ENCODE peak calls at places on chromosomes 11 and 22, in eight cellular contexts. W is right lobe of liver; A is astrocyte of the spinal cord; M is effector memory CD4-positive, alpha-beta T cell; K is tibial nerve; G is neuronal stem cell; D is SK-N-SH; N is thoracic aorta. L is an unnamed sample.

GRCh38 chr22:47102648-47103047 is 340.2 kb downstream of the TBC1D22A start:
- DNase-seq in D (no peak), N (no peak), M (no peak), K (no peak), W (no peak), G (no peak), A (no peak), L (peak; percentile 33)

GRCh38 chr11:45178890-45179663 is 32.6 kb downstream of the PRDM11 start:
- DNase-seq in W (no peak), N (no peak), D (no peak), K (no peak), A (peak; percentile 41), M (no peak), G (no peak), L (no peak)

GRCh38 chr22:49753961-49754673 is 73.6 kb downstream of the BRD1 start:
- DNase-seq in G (no peak), M (no peak), A (no peak), W (no peak), K (no peak), D (peak; percentile 59), N (no peak), L (no peak)

GRCh38 chr11:114159802-114160588 is 100.5 kb downstream of the ZBTB16 start:
- DNase-seq in G (no peak), K (peak; percentile 100), N (peak; percentile 99), M (peak; percentile 93), A (peak; percentile 99), W (peak; percentile 96), D (peak; percentile 87), L (no peak)

GRCh38 chr11:117953029-117953671 is 23.9 kb upstream of the TMPRSS13 start:
- DNase-seq in G (no peak), M (no peak), A (no peak), D (no peak), N (no peak), W (no peak), K (no peak), L (no peak)

GRCh38 chr11:95682552-95682951 is 107.0 kb downstream of the FAM76B start:
- DNase-seq in K (no peak), G (no peak), W (no peak), A (peak; percentile 60), D (no peak), M (no peak), N (no peak), L (no peak)

GRCh38 chr11:72072348-72072747 is 8.0 kb downstream of the NUMA1 start:
- DNase-seq in K (no peak), G (no peak), A (peak; percentile 83), N (no peak), M (no peak), W (no peak), D (no peak), L (no peak)

GRCh38 chr11:34940026-34940677 is 23.7 kb downstream of the PDHX start:
- DNase-seq in W (no peak), M (no peak), N (no peak), G (no peak), A (peak; percentile 50), K (no peak), D (no peak), L (no peak)

GRCh38 chr11:58391879-58392278 is 14.8 kb downstream of the OR5B3 start:
- DNase-seq in G (no peak), M (no peak), W (no peak), D (no peak), N (no peak), K (no peak), A (peak; percentile 4), L (no peak)

GRCh38 chr22:24529898-24530297 is 25.0 kb downstream of the GUCD1 start:
- DNase-seq in G (no peak), A (no peak), D (no peak), M (no peak), K (no peak), W (no peak), N (no peak), L (no peak)

GRCh38 chr11:134676516-134677287 is 264.7 kb upstream of the B3GAT1 start:
- DNase-seq in G (no peak), N (no peak), W (no peak), K (no peak), M (no peak), D (no peak), A (no peak), L (no peak)

GRCh38 chr22:35835998-35836691 is 118.5 kb downstream of the APOL5 start:
- DNase-seq in A (peak; percentile 86), G (peak; percentile 39), N (no peak), D (peak; percentile 51), W (peak; percentile 28), K (no peak), M (no peak), L (peak; percentile 41)

GRCh38 chr11:117144477-117145392 is 648 bp downstream of the PAFAH1B2 start:
- DNase-seq in W (peak; percentile 68), N (peak; percentile 47), K (peak; percentile 21), A (peak; percentile 65), D (peak; percentile 90), G (peak; percentile 3), M (peak; percentile 8), L (no peak)

GRCh38 chr11:112734207-112734606 is 227.0 kb upstream of the NCAM1 start:
- DNase-seq in D (no peak), K (no peak), W (no peak), M (no peak), A (peak; percentile 34), G (peak; percentile 47), N (no peak), L (peak; percentile 9)

DNA sequence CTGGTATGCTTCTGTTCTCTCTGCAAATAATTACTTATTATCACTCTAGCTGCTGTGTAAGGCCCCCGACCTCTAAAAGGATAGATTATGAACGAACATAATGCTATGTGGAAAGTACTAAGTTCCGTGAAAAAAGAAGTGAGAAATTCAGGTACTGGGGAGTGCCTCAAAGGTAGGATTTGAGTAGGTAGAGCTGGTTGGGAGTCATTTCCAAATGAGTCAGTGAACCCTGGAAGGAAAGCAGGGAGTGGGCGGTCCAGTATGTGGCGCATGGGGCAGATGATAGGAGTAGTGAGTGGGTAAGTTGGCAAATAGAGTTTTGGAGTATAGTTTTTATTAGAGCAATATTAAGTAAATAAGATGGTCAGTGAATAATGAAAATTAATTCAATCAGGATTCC is 2.4 kb downstream of the ZC3H12C start:
- DNase-seq in D (no peak), W (no peak), A (no peak), N (no peak), G (no peak), K (no peak), M (no peak), L (no peak)
- H3K4me3 ChIP-seq in D (no peak overlapping the region), W (no peak overlapping the region), A (no peak overlapping the region), N (no peak overlapping the region), G (no peak overlapping the region), K (no peak overlapping the region), M (no peak overlapping the region), L (no peak overlapping the region)

GRCh38 chr11:123356539-123356938 is 73.5 kb upstream of the GRAMD1B start:
- DNase-seq in K (no peak), D (no peak), N (no peak), G (no peak), A (no peak), M (no peak), W (no peak), L (no peak)

GRCh38 chr11:123354371-123354770 is 75.7 kb upstream of the GRAMD1B start:
- DNase-seq in D (no peak), M (no peak), N (no peak), A (no peak), G (no peak), W (no peak), K (no peak), L (no peak)

GRCh38 chr11:123357990-123358827 is 71.9 kb upstream of the GRAMD1B start:
- DNase-seq in W (peak; percentile 17), K (no peak), N (no peak), A (peak; percentile 16), G (peak; percentile 18), D (peak; percentile 82), M (no peak), L (no peak)

GRCh38 chr11:123360267-123360936 is 69.7 kb upstream of the GRAMD1B start:
- DNase-seq in N (no peak), K (no peak), G (no peak), W (no peak), D (no peak), M (no peak), A (no peak), L (no peak)

GRCh38 chr11:123357353-123357989 is 72.6 kb upstream of the GRAMD1B start:
- DNase-seq in G (no peak), W (no peak), N (no peak), K (no peak), A (no peak), M (no peak), D (no peak), L (no peak)
- H3K4me3 ChIP-seq in G (peak overlapping the region; percentile 85), W (no peak overlapping the region), N (peak overlapping the region; percentile 41), K (peak overlapping the region; percentile 23), A (no peak overlapping the region), M (peak overlapping the region; percentile 44), D (peak overlapping the region; percentile 53), L (peak overlapping the region; percentile 75)

DNA sequence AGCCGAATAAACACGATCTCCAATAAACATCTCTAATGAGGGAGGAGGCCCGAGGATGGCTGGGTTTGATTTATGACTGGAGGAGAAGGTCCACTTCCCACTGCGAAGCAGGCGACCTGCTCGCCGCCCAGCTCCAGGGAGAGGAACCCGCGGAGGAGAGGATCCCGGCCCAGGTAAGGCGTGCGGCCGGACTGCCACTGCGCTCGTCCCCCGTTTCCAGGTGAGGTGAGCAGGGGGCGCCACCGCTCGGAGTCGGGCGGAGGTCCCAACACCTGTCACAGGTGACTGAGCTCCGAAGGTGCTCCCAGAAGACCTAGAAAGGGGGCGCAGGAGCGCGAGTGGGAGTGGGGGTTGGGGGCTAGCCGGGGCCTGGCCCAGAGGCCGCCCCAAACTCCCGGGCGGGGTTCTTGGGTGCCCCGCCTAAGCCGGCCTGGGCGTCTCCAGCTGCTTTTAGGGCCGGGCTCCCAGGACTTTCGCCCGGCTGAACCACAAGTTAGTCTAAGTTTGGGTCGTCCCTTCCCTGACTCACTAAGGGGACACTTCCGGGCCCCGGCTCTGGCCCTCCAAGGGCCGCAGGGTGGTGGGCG is 5.4 kb upstream of the PAX6 start:
- DNase-seq in D (peak; percentile 50), K (no peak), M (no peak), W (no peak), A (no peak), G (peak; percentile 21), N (no peak), L (no peak)
- H3K4me3 ChIP-seq in D (no peak overlapping the region), K (peak overlapping the region; percentile 16), M (peak overlapping the region; percentile 32), W (no peak overlapping the region), A (peak overlapping the region; percentile 35), G (peak overlapping the region; percentile 73), N (peak overlapping the region; percentile 58), L (no peak overlapping the region)

GRCh38 chr22:21042978-21043855 is 2.5 kb upstream of the LRRC74B start:
- DNase-seq in W (no peak), M (no peak), N (no peak), A (no peak), D (no peak), K (no peak), G (no peak), L (no peak)

GRCh38 chr22:21041937-21042336 is 3.8 kb upstream of the LRRC74B start:
- DNase-seq in N (no peak), M (no peak), K (no peak), A (peak; percentile 65), D (no peak), W (no peak), G (no peak), L (no peak)

GRCh38 chr22:21044931-21045584 is 688 bp upstream of the LRRC74B start:
- DNase-seq in D (peak; percentile 64), G (no peak), M (no peak), A (peak; percentile 87), N (no peak), K (no peak), W (no peak), L (no peak)

GRCh38 chr22:21045585-21046294 is at the start of gene LRRC74B:
- DNase-seq in N (peak; percentile 50), W (peak; percentile 75), M (peak; percentile 17), D (peak; percentile 97), G (peak; percentile 94), A (peak; percentile 95), K (peak; percentile 83), L (peak; percentile 71)

GRCh38 chr22:21043856-21044535 is 1.8 kb upstream of the LRRC74B start:
- DNase-seq in G (no peak), D (no peak), A (no peak), M (no peak), K (no peak), W (no peak), N (no peak), L (no peak)
- H3K4me3 ChIP-seq in G (no peak overlapping the region), D (no peak overlapping the region), A (no peak overlapping the region), M (no peak overlapping the region), K (no peak overlapping the region), W (no peak overlapping the region), N (peak overlapping the region; percentile 72), L (no peak overlapping the region)